ENCODE peak calls at places on chromosomes 4 and X, in eight cellular contexts. B is HCT116, I is PC-9, A is HepG2, J is neural progenitor cell, G is SK-N-MC, Q is GM12878, K is A673. Z is an unnamed sample. For H3K36me3, the result is how much of the 10 kb centered on the place peaks cover.

GRCh38 chrX:40150503-40150902 is 52.7 kb upstream of the BCOR start:
- DNase-seq in J (peak), A (no peak), Q (no peak), I (no peak), B (no peak), G (no peak), K (no peak), Z (peak)

GRCh38 chrX:31546130-31546529 is 474.3 kb upstream of the FTHL17 start:
- DNase-seq in B (no peak), Q (no peak), K (peak), J (no peak), A (no peak), I (no peak), G (no peak), Z (no peak)

GRCh38 chr4:25767877-25768475 is 94.8 kb downstream of the SEL1L3 start:
- DNase-seq in G (peak), J (peak), I (no peak), A (peak), K (peak), Q (no peak), B (peak), Z (peak)

GRCh38 chr4:113610542-113610941 is 151.0 kb downstream of the CAMK2D start:
- DNase-seq in Q (no peak), K (no peak), J (no peak), B (no peak), I (no peak), G (no peak), A (no peak), Z (no peak)

GRCh38 chr4:66906314-66906713 is 639.0 kb downstream of the CENPC start:
- DNase-seq in B (no peak), G (no peak), I (no peak), K (peak), A (no peak), J (peak), Q (no peak), Z (peak)

GRCh38 chrX:56763556-56764152 is 34.6 kb downstream of the NBDY start:
- DNase-seq in B (no peak), A (peak), K (peak), J (peak), G (no peak), I (no peak), Q (no peak), Z (no peak)

GRCh38 chrX:133410555-133410954 is 4.7 kb downstream of the GPC4 start:
- DNase-seq in K (peak), I (no peak), A (no peak), J (no peak), Q (no peak), G (no peak), B (no peak), Z (no peak)

GRCh38 chr4:120682981-120683380 is 239.5 kb downstream of the PRDM5 start:
- DNase-seq in B (no peak), A (no peak), Q (no peak), J (no peak), G (no peak), K (peak), I (no peak), Z (no peak)

GRCh38 chr4:139028191-139028661 is 12.6 kb downstream of the NOCT start:
- DNase-seq in A (no peak), B (no peak), Q (no peak), I (no peak), K (no peak), J (peak), G (no peak), Z (no peak)

GRCh38 chr4:129059028-129059427 is 34.3 kb downstream of the SCLT1 start:
- DNase-seq in I (no peak), G (no peak), A (no peak), Q (no peak), J (no peak), K (no peak), B (no peak), Z (no peak)

GRCh38 chrX:1093112-1093511 is 119.3 kb downstream of the CRLF2 start:
- DNase-seq in B (no peak), K (no peak), G (no peak), Q (no peak), I (no peak), J (no peak), A (no peak), Z (no peak)

GRCh38 chr4:123102897-123103489 is 180.6 kb upstream of the NUDT6 start:
- DNase-seq in A (peak), K (peak), B (peak), G (no peak), J (peak), Q (no peak), I (peak), Z (peak)

GRCh38 chrX:126137899-126138298 is 28.2 kb downstream of the DCAF12L2 start:
- DNase-seq in K (peak), J (peak), A (no peak), G (no peak), Q (no peak), B (no peak), I (no peak), Z (no peak)

GRCh38 chr4:185839770-185840169 is 27.8 kb upstream of the SORBS2 start:
- DNase-seq in A (no peak), G (no peak), K (peak), B (no peak), I (no peak), Q (no peak), J (peak), Z (no peak)

GRCh38 chrX:1249101-1249887 is 19.3 kb upstream of the CSF2RA start:
- DNase-seq in J (peak), A (peak), Q (peak), K (peak), I (peak), G (no peak), B (no peak), Z (peak)

GRCh38 chrX:69503228-69503834 is 795 bp upstream of the NALF2 start:
- DNase-seq in J (no peak), I (no peak), Q (no peak), G (no peak), K (peak), B (peak), A (peak), Z (no peak)

GRCh38 chrX:71106427-71106826 is at the start of gene CXorf65:
- DNase-seq in G (no peak), I (no peak), B (no peak), A (no peak), J (no peak), Q (no peak), K (no peak), Z (no peak)

GRCh38 chrX:145506225-145506624 is 258.9 kb downstream of the SPANXN1 start:
- DNase-seq in I (no peak), Q (no peak), K (no peak), B (no peak), J (no peak), G (no peak), A (no peak), Z (peak)

GRCh38 chrX:125940985-125941384 is 225.1 kb downstream of the DCAF12L2 start:
- DNase-seq in J (no peak), Q (no peak), K (no peak), G (no peak), I (no peak), A (no peak), B (no peak), Z (no peak)

GRCh38 chrX:130984782-130985181 is 73.4 kb upstream of the ARHGAP36 start:
- DNase-seq in J (no peak), A (no peak), K (no peak), Q (no peak), G (no peak), B (no peak), I (no peak), Z (peak)

GRCh38 chrX:104697264-104697663 is 131.3 kb downstream of the IL1RAPL2 start:
- DNase-seq in A (no peak), I (no peak), Q (no peak), K (no peak), B (no peak), J (no peak), G (no peak), Z (no peak)

GRCh38 chr4:8882239-8882638 is 10.6 kb upstream of the HMX1 start:
- DNase-seq in J (peak), A (no peak), Q (no peak), I (no peak), G (no peak), K (no peak), B (peak), Z (no peak)

GRCh38 chr4:165600959-165601674 is 222.3 kb downstream of the CPE start:
- DNase-seq in G (no peak), J (no peak), Q (no peak), A (no peak), K (peak), I (no peak), B (no peak), Z (no peak)

GRCh38 chr4:169765845-169766244 is 8.1 kb upstream of the HPF1 start:
- DNase-seq in I (no peak), A (no peak), Q (no peak), J (no peak), G (no peak), B (no peak), K (peak), Z (no peak)

GRCh38 chr4:99134586-99134985 is 9.5 kb downstream of the ADH4 start:
- DNase-seq in J (no peak), G (no peak), A (no peak), I (no peak), B (no peak), Q (no peak), K (no peak), Z (no peak)

GRCh38 chr4:54103190-54103574 is 3.2 kb downstream of the GSX2 start:
- DNase-seq in Q (no peak), I (no peak), K (no peak), B (no peak), G (no peak), J (peak), A (no peak), Z (no peak)

GRCh38 chr4:128707864-128708263 is 101.6 kb upstream of the JADE1 start:
- DNase-seq in J (no peak), A (no peak), Q (no peak), K (no peak), B (no peak), G (no peak), I (peak), Z (peak)

GRCh38 chr4:178306565-178306964 is 864.3 kb upstream of the AGA start:
- DNase-seq in Q (no peak), K (peak), G (no peak), J (no peak), A (no peak), I (no peak), B (no peak), Z (peak)

GRCh38 chr4:152014280-152014679 is 253.5 kb upstream of the GATB start:
- DNase-seq in Q (peak), I (no peak), B (no peak), J (no peak), A (no peak), G (no peak), K (no peak), Z (no peak)

GRCh38 chr4:32485976-32486375 is 1765.8 kb downstream of the PCDH7 start:
- DNase-seq in K (peak), J (peak), Q (no peak), G (no peak), I (no peak), B (no peak), A (no peak), Z (no peak)

GRCh38 chr4:14719053-14719452 is 283.2 kb upstream of the CPEB2 start:
- DNase-seq in K (no peak), Q (no peak), A (no peak), I (peak), J (no peak), G (no peak), B (no peak), Z (peak)

GRCh38 chr4:145618210-145618911 is 824 bp upstream of the MMAA start:
- DNase-seq in J (peak), B (no peak), A (no peak), I (no peak), G (no peak), K (peak), Q (no peak), Z (no peak)

GRCh38 chrX:34656467-34656841 is 631 bp downstream of the TMEM47 start:
- DNase-seq in K (peak), Q (no peak), I (no peak), A (no peak), J (no peak), B (no peak), G (no peak), Z (no peak)

GRCh38 chrX:7228226-7228625 is 80.3 kb upstream of the PUDP start:
- DNase-seq in A (no peak), J (no peak), Q (no peak), G (no peak), B (no peak), K (no peak), I (no peak), Z (no peak)

GRCh38 chrX:31114858-31115257 is 43.0 kb upstream of the FTHL17 start:
- DNase-seq in B (no peak), J (no peak), G (no peak), I (no peak), A (no peak), K (no peak), Q (no peak), Z (no peak)

GRCh38 chrX:56789518-56790070 is 60.6 kb downstream of the NBDY start:
- DNase-seq in Q (no peak), I (no peak), G (no peak), B (no peak), J (peak), A (no peak), K (no peak), Z (no peak)

DNA sequence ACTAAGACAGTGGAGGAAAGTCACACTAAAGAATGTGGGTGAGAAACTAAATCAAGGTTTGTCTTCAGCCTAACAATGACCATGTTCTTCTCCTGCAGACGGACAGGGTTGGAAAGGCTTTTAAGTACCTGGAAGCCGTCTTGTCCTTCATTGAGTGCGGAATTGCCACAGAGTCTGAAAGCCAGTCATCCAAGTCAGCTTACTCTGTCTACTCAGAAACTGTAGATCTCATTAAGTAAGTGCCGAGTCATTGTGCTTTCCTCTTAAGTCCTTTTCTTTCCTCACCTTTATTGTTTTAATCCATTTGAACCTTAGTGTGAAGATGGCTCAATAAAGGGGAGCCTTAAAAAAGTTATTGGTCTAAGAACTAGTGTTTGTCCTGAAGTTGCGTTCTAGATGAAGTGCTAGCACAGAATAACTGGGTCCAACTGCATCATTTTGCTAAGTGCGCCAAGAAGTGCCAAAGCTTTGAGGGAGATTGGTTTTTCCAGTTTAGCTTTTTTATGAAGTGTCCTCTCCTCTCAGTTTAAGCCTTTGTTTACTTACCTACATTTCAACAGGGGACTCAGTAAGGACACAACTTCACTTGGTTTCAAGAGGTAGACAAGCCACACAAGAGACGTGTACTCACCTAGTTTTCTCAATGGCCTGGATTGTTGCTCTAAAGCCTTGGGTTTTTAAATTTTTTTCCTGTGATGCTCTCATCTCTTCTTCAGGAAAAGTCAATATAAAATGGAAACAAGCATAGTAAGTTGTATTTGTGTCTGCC is 89.2 kb downstream of the KLHL8 start:
- DNase-seq in Q (no peak), B (no peak), J (peak), K (no peak), I (no peak), G (no peak), A (no peak), Z (no peak)
- H3K36me3 ChIP-seq in Q (under half), B (under half), J (under half), K (half or more), I (under half), G (half or more), A (under half), Z (under half)

DNA sequence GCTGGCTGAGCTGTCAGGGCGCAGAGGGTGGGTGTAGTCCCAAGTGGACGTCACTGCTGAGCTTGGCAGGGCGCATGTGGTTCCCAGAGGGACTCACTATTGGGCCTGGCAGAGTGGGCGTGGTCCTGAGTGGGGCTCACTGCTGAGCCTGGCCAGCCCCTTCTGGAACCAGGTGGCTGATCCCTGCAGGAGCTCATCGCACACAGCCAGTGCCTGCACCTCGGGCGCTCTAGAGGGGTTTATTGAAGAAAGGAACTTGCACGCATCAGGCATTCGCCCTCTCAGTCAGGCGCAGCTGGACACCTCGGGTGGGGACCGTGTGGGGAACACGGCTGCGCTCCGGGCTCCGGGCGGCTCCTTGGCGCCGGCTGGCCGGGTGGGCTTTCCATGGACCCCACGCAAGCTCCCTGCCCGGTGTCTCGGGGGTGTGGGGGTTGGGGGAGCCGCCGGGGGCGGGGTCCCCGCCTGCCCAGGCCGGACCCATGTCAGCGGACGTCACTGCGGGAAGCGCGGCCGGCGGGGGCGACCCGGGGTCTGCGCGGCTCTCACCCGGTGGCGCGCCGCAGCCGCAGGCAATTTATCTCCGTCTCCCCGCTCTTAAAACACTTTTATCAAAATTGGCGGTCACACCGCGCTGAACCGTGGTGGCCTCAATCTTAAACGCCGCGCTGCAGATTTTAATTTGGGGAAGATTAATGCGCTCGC is 65.4 kb upstream of the NKX1-1 start:
- DNase-seq in K (peak), G (no peak), Q (no peak), I (no peak), J (no peak), A (no peak), B (no peak), Z (no peak)
- TF ChIP-seq EZH2 in K (peak), G (no peak), Q (no peak), I (no peak), J (no peak), A (no peak), B (no peak), Z (no peak)

GRCh38 chr4:2646386-2647149 is 109.6 kb downstream of the TNIP2 start:
- DNase-seq in A (no peak), I (no peak), J (no peak), B (no peak), Q (no peak), K (no peak), G (no peak), Z (no peak)

GRCh38 chr4:2647403-2648158 is 108.6 kb downstream of the TNIP2 start:
- DNase-seq in J (no peak), I (no peak), G (no peak), B (no peak), A (no peak), Q (no peak), K (no peak), Z (no peak)

GRCh38 chr4:2650276-2650675 is 105.9 kb downstream of the TNIP2 start:
- DNase-seq in K (no peak), J (no peak), G (no peak), B (no peak), I (no peak), Q (no peak), A (no peak), Z (no peak)

GRCh38 chr4:2649604-2650114 is 106.5 kb downstream of the TNIP2 start:
- DNase-seq in Q (no peak), J (no peak), B (no peak), A (no peak), I (no peak), G (no peak), K (no peak), Z (no peak)

GRCh38 chr4:2648159-2648814 is 107.8 kb downstream of the TNIP2 start:
- DNase-seq in Q (no peak), A (no peak), B (no peak), I (no peak), G (no peak), J (no peak), K (no peak), Z (no peak)
- H3K36me3 ChIP-seq in Q (under half), A (under half), B (under half), I (under half), G (half or more), J (under half), K (under half), Z (under half)

GRCh38 chr4:19523964-19524363 is 727.7 kb upstream of the SLIT2 start:
- DNase-seq in K (no peak), I (no peak), G (no peak), B (no peak), A (no peak), J (no peak), Q (no peak), Z (peak)
- TF ChIP-seq EZH2 in K (no peak), I (no peak), G (no peak), B (no peak), A (no peak), J (no peak), Q (no peak), Z (no peak)

GRCh38 chrX:74259879-74260491 is 44.0 kb upstream of the ZCCHC13 start:
- DNase-seq in B (no peak), I (no peak), Q (no peak), K (no peak), J (no peak), G (no peak), A (no peak), Z (no peak)
- H3K36me3 ChIP-seq in B (under half), I (under half), Q (under half), K (under half), J (under half), G (under half), A (under half), Z (under half)

Z was measured in PC-3.